ENCODE peak calls at places on chromosomes 11 and 22, in seven cellular contexts. E, H, J, S, Q, W and D are unnamed samples.

GRCh38 chr11:114228401-114229061 is 67.7 kb upstream of the NNMT start:
- DNase-seq in W (no peak), H (no peak), J (no peak), Q (no peak), E (no peak), S (no peak), D (peak)

GRCh38 chr22:32407936-32408335 is 4.1 kb downstream of the RTCB start:
- DNase-seq in E (no peak), Q (peak), S (no peak), H (no peak), J (no peak), W (no peak), D (no peak)

GRCh38 chr11:77361184-77361583 is 59.7 kb upstream of the GDPD4 start:
- DNase-seq in Q (no peak), E (no peak), H (no peak), S (no peak), J (no peak), W (peak), D (no peak)

GRCh38 chr22:26894766-26895485 is 237.5 kb downstream of the MIAT start:
- DNase-seq in W (no peak), J (peak), E (no peak), Q (no peak), H (no peak), S (no peak), D (no peak)

GRCh38 chr11:15941206-15941770 is 415.1 kb downstream of the SOX6 start:
- DNase-seq in Q (no peak), E (no peak), H (no peak), S (no peak), W (peak), J (no peak), D (no peak)

GRCh38 chr11:118610220-118610772 is 2.9 kb downstream of the PHLDB1 start:
- DNase-seq in Q (no peak), H (peak), W (peak), S (peak), E (peak), J (no peak), D (peak)

GRCh38 chr11:59783632-59784090 is 26.9 kb downstream of the MRPL16 start:
- DNase-seq in E (no peak), S (no peak), W (no peak), Q (no peak), J (no peak), H (no peak), D (no peak)

GRCh38 chr22:17772963-17773605 is 1.2 kb downstream of the BID start:
- DNase-seq in H (no peak), Q (no peak), E (no peak), S (no peak), J (no peak), W (peak), D (peak)

GRCh38 chr22:50082961-50083461 is 2.2 kb downstream of the MLC1 start:
- DNase-seq in S (no peak), H (no peak), W (no peak), J (no peak), E (no peak), Q (peak), D (no peak)

GRCh38 chr22:50545522-50546325 is at the start of gene KLHDC7B:
- DNase-seq in Q (no peak), E (no peak), W (no peak), H (no peak), S (no peak), J (no peak), D (no peak)

GRCh38 chr22:46023558-46023981 is 46.6 kb upstream of the WNT7B start:
- DNase-seq in Q (peak), J (no peak), E (peak), W (no peak), H (no peak), S (peak), D (peak)

GRCh38 chr11:124886476-124886875 is 11.2 kb downstream of the ROBO4 start:
- DNase-seq in S (no peak), J (no peak), Q (no peak), W (no peak), H (no peak), E (no peak), D (peak)

GRCh38 chr11:67025750-67026149 is 2.8 kb downstream of the SYT12 start:
- DNase-seq in W (no peak), Q (no peak), J (no peak), H (no peak), S (no peak), E (no peak), D (no peak)

GRCh38 chr22:44353063-44353440 is 40.3 kb upstream of the SHISAL1 start:
- DNase-seq in J (no peak), W (no peak), S (no peak), Q (no peak), H (no peak), E (peak), D (peak)

GRCh38 chr11:37710031-37710430 is 1112.0 kb upstream of the RAG2 start:
- DNase-seq in W (no peak), S (no peak), J (no peak), E (no peak), H (no peak), Q (no peak), D (no peak)

GRCh38 chr11:72652871-72653615 is 21.2 kb downstream of the PDE2A start:
- DNase-seq in J (no peak), S (no peak), H (no peak), E (no peak), Q (no peak), W (peak), D (no peak)

GRCh38 chr22:49767355-49768062 is 60.2 kb downstream of the BRD1 start:
- DNase-seq in J (peak), S (peak), Q (peak), W (peak), H (no peak), E (no peak), D (peak)

GRCh38 chr11:116925050-116925449 is 87.6 kb upstream of the APOA1 start:
- DNase-seq in J (no peak), Q (peak), H (no peak), E (no peak), W (peak), S (no peak), D (no peak)

GRCh38 chr11:32081129-32081641 is 9.7 kb upstream of the RCN1 start:
- DNase-seq in J (no peak), Q (no peak), E (no peak), S (no peak), H (no peak), W (no peak), D (no peak)

GRCh38 chr22:29907753-29908515 is 25.0 kb downstream of the MTMR3 start:
- DNase-seq in W (peak), S (peak), H (peak), E (peak), J (peak), Q (peak), D (peak)

GRCh38 chr11:769887-770641 is 7.2 kb downstream of the GATD1 start:
- DNase-seq in W (no peak), Q (no peak), H (no peak), J (no peak), S (no peak), E (peak), D (no peak)

GRCh38 chr11:6667733-6668374 is 12.2 kb upstream of the DCHS1 start:
- DNase-seq in E (no peak), S (no peak), W (peak), J (peak), H (no peak), Q (no peak), D (no peak)

GRCh38 chr11:130400793-130401483 is 27.5 kb downstream of the ADAMTS8 start:
- DNase-seq in H (no peak), S (no peak), J (no peak), Q (no peak), W (no peak), E (no peak), D (no peak)

GRCh38 chr22:26479043-26479791 is 4.4 kb downstream of the HPS4 start:
- DNase-seq in E (no peak), Q (no peak), S (no peak), W (no peak), J (no peak), H (no peak), D (no peak)

GRCh38 chr11:92332986-92333385 is 108.4 kb downstream of the FAT3 start:
- DNase-seq in W (no peak), Q (no peak), H (no peak), J (no peak), S (no peak), E (no peak), D (no peak)

GRCh38 chr11:26137651-26138050 is 194.3 kb upstream of the ANO3 start:
- DNase-seq in J (no peak), H (no peak), E (no peak), W (no peak), S (no peak), Q (no peak), D (no peak)

GRCh38 chr11:35192347-35192746 is 53.4 kb downstream of the CD44 start:
- DNase-seq in W (no peak), H (no peak), E (no peak), S (no peak), Q (peak), J (no peak), D (peak)

GRCh38 chr11:67649634-67650540 is 643 bp downstream of the ACY3 start:
- DNase-seq in S (no peak), Q (no peak), W (no peak), H (no peak), E (peak), J (no peak), D (peak)

GRCh38 chr11:61737131-61737530 is 15.3 kb upstream of the MYRF start:
- DNase-seq in S (no peak), W (peak), E (no peak), Q (no peak), H (no peak), J (no peak), D (no peak)

GRCh38 chr11:61734767-61735166 is 17.7 kb upstream of the MYRF start:
- DNase-seq in W (no peak), E (no peak), H (no peak), J (no peak), Q (no peak), S (no peak), D (no peak)

GRCh38 chr11:61735391-61735790 is 17.0 kb upstream of the MYRF start:
- DNase-seq in H (no peak), J (no peak), Q (no peak), S (no peak), W (no peak), E (no peak), D (no peak)

GRCh38 chr11:61737636-61738386 is 14.6 kb upstream of the MYRF start:
- DNase-seq in E (no peak), S (no peak), H (no peak), W (no peak), Q (no peak), J (no peak), D (no peak)

DNA sequence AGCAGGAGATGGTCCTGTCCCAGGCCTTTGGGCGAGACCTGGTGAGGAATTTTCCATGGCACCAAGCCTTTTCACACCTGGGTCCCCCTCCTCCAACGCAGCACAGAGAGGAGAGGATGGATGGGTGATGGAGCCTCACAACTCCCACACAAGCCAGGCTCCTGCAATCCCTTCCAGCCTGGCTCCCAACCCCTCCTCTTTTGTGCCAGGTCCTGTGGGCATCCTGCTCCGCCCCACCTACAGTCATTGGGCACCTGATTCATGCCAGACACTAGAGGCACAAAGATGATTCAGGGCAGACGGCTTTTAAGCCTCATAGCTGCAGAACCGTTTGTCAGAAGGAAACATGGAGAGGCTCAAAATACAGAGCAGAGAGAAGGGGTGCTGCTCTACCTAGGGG is 16.1 kb upstream of the MYRF start:
- DNase-seq in H (no peak), W (no peak), E (no peak), Q (no peak), J (no peak), S (no peak), D (no peak)
- TF ChIP-seq POLR2AphosphoS5 in H (no peak), W (no peak), E (no peak), Q (no peak), J (no peak), S (no peak), D (no peak)

GRCh38 chr11:64027619-64028397 is 7.9 kb upstream of the FLRT1 start:
- DNase-seq in S (no peak), Q (no peak), J (no peak), H (no peak), E (no peak), W (no peak), D (no peak)
- TF ChIP-seq POLR2AphosphoS5 in S (no peak), Q (no peak), J (no peak), H (no peak), E (no peak), W (no peak), D (no peak)

GRCh38 chr22:38618258-38618657 is 37.9 kb downstream of the FAM227A start:
- DNase-seq in E (no peak), Q (no peak), J (no peak), S (no peak), W (no peak), H (no peak), D (no peak)
- TF ChIP-seq POLR2AphosphoS5 in E (no peak), Q (no peak), J (no peak), S (no peak), W (no peak), H (no peak), D (no peak)

GRCh38 chr11:63872833-63873201 is 33.9 kb downstream of the MARK2 start:
- DNase-seq in W (no peak), J (no peak), H (no peak), S (no peak), Q (peak), E (no peak), D (no peak)

GRCh38 chr11:63876616-63877015 is 37.7 kb downstream of the MARK2 start:
- DNase-seq in Q (no peak), H (no peak), S (no peak), W (no peak), E (no peak), J (no peak), D (no peak)

GRCh38 chr11:63873381-63873780 is 34.5 kb downstream of the MARK2 start:
- DNase-seq in E (no peak), W (no peak), J (no peak), S (no peak), H (no peak), Q (no peak), D (no peak)

GRCh38 chr11:63875506-63875905 is 36.6 kb downstream of the MARK2 start:
- DNase-seq in W (no peak), E (no peak), J (no peak), S (no peak), Q (no peak), H (no peak), D (no peak)

GRCh38 chr11:63874511-63874910 is 35.6 kb downstream of the MARK2 start:
- DNase-seq in H (peak), W (no peak), S (no peak), Q (no peak), J (no peak), E (no peak), D (no peak)
- TF ChIP-seq POLR2AphosphoS5 in H (peak), W (no peak), S (no peak), Q (no peak), J (no peak), E (no peak), D (no peak)

DNA sequence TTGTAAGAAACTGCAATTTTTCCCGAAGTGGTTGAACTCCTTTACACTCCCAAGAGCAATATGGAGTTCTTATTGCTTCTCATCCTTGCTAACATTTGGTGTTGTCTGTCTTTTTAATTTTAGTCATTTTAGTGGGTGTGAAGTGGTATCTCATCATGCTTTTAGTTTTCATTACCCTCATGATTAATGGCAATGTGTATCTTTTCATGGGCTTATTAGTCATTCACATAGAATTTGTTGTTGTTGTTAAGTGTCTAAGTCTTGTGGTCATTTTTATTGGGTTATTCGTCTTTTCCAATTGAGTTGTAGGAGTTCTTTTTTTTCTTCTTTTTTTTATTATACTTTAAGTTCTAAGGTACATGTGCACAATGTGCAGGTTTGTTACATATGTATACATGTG is 238.3 kb upstream of the SESN3 start:
- DNase-seq in J (no peak), H (no peak), S (no peak), E (no peak), Q (no peak), W (no peak), D (no peak)
- TF ChIP-seq POLR2AphosphoS5 in J (no peak), H (no peak), S (no peak), E (no peak), Q (no peak), W (no peak), D (no peak)